ENCODE peak calls at places on chromosomes 16 and 17, in ten cellular contexts. T is activated B cell treated with CpG ODN at 0.5 μM for 24 hours, I is dorsolateral prefrontal cortex, W is GM12865, V is PC-9, L is spleen, Y is Calu3, C is mesothelial cell of epicardium, R is A549, J is gastrocnemius medialis. H is an unnamed sample.

GRCh38 chr16:75289189-75289588 is 37.8 kb upstream of the BCAR1 start:
- DNase-seq in T (no peak), I (no peak), W (no peak), V (no peak), L (no peak), Y (no peak), C (no peak), R (no peak), J (no peak), H (no peak)

GRCh38 chr16:49749816-49750215 is 106.1 kb downstream of the ZNF423 start:
- DNase-seq in T (no peak), I (no peak), W (no peak), V (no peak), L (no peak), Y (no peak), C (no peak), R (no peak), J (no peak), H (no peak)

GRCh38 chr16:84362410-84362809 is 5.9 kb upstream of the ATP2C2 start:
- DNase-seq in T (no peak), I (no peak), W (no peak), V (peak; percentile 28), L (no peak), Y (no peak), C (no peak), R (no peak), J (no peak), H (no peak)

GRCh38 chr17:43661699-43662431 is at the start of gene MEOX1:
- DNase-seq in T (no peak), I (no peak), W (peak; percentile 82), V (peak; percentile 50), L (no peak), Y (no peak), C (no peak), R (no peak), J (no peak), H (peak; percentile 57)

GRCh38 chr17:7842380-7842949 is 8.4 kb downstream of the KDM6B start:
- DNase-seq in T (no peak), I (peak; percentile 62), W (peak; percentile 92), V (peak; percentile 68), L (peak; percentile 96), Y (peak; percentile 68), C (no peak), R (peak; percentile 90), J (peak; percentile 83), H (peak; percentile 98)

GRCh38 chr17:3739422-3740124 is 15.9 kb downstream of the HASPIN start:
- DNase-seq in T (no peak), I (no peak), W (no peak), V (no peak), L (no peak), Y (no peak), C (no peak), R (no peak), J (no peak), H (no peak)

GRCh38 chr16:48542020-48542473 is 67.9 kb downstream of the N4BP1 start:
- DNase-seq in T (no peak), I (peak; percentile 80), W (peak; percentile 47), V (peak; percentile 21), L (peak; percentile 82), Y (peak; percentile 55), C (no peak), R (peak; percentile 66), J (peak; percentile 62), H (peak; percentile 52)

GRCh38 chr17:37741334-37742113 is 3.3 kb downstream of the HNF1B start:
- DNase-seq in T (no peak), I (no peak), W (no peak), V (no peak), L (no peak), Y (no peak), C (no peak), R (no peak), J (no peak), H (no peak)

GRCh38 chr16:56610017-56610608 is 1.7 kb downstream of the MT2A start:
- DNase-seq in T (no peak), I (peak; percentile 46), W (peak; percentile 62), V (peak; percentile 55), L (peak; percentile 80), Y (no peak), C (no peak), R (peak; percentile 75), J (peak; percentile 86), H (peak; percentile 95)
- TF ChIP-seq CTCF in T (no peak), I (no peak), W (no peak), V (no peak), L (no peak), Y (no peak), C (no peak), R (no peak), J (no peak), H (no peak)

GRCh38 chr17:29042026-29042678 is 789 bp upstream of the PIPOX start:
- DNase-seq in T (no peak), I (no peak), W (no peak), V (no peak), L (no peak), Y (no peak), C (no peak), R (no peak), J (no peak), H (no peak)

GRCh38 chr17:29041091-29041490 is 1.9 kb upstream of the PIPOX start:
- DNase-seq in T (no peak), I (no peak), W (no peak), V (no peak), L (no peak), Y (no peak), C (no peak), R (no peak), J (no peak), H (no peak)

GRCh38 chr17:29045026-29045425 is 2.1 kb downstream of the PIPOX start:
- DNase-seq in T (no peak), I (no peak), W (no peak), V (no peak), L (no peak), Y (no peak), C (no peak), R (no peak), J (no peak), H (no peak)

GRCh38 chr17:29043539-29044165 is 711 bp downstream of the PIPOX start:
- DNase-seq in T (no peak), I (no peak), W (no peak), V (no peak), L (no peak), Y (no peak), C (no peak), R (no peak), J (no peak), H (no peak)

GRCh38 chr17:29042679-29043538 is at the start of gene PIPOX:
- DNase-seq in T (no peak), I (peak; percentile 47), W (peak; percentile 18), V (peak; percentile 39), L (no peak), Y (peak; percentile 50), C (peak; percentile 37), R (peak; percentile 17), J (no peak), H (peak; percentile 51)
- TF ChIP-seq CTCF in T (no peak), I (no peak), W (no peak), V (no peak), L (peak; percentile 18), Y (no peak), C (no peak), R (no peak), J (no peak), H (no peak)

GRCh38 chr17:33500141-33500540 is 207.0 kb upstream of the ASIC2 start:
- DNase-seq in T (no peak), I (no peak), W (peak; percentile 71), V (no peak), L (no peak), Y (no peak), C (no peak), R (no peak), J (no peak), H (no peak)

GRCh38 chr17:33498069-33498468 is 205.0 kb upstream of the ASIC2 start:
- DNase-seq in T (no peak), I (no peak), W (no peak), V (no peak), L (no peak), Y (no peak), C (no peak), R (no peak), J (no peak), H (no peak)

GRCh38 chr17:33499025-33499424 is 205.9 kb upstream of the ASIC2 start:
- DNase-seq in T (no peak), I (no peak), W (no peak), V (no peak), L (no peak), Y (no peak), C (no peak), R (no peak), J (no peak), H (no peak)

GRCh38 chr17:33504571-33504970 is 211.5 kb upstream of the ASIC2 start:
- DNase-seq in T (no peak), I (no peak), W (no peak), V (no peak), L (no peak), Y (no peak), C (no peak), R (no peak), J (no peak), H (no peak)

GRCh38 chr17:33501185-33501584 is 208.1 kb upstream of the ASIC2 start:
- DNase-seq in T (no peak), I (no peak), W (no peak), V (no peak), L (no peak), Y (no peak), C (no peak), R (peak; percentile 12), J (no peak), H (no peak)
- TF ChIP-seq CTCF in T (no peak), I (no peak), W (no peak), V (no peak), L (no peak), Y (no peak), C (no peak), R (no peak), J (no peak), H (no peak)

GRCh38 chr17:57399690-57400089 is 143.4 kb downstream of the MSI2 start:
- DNase-seq in T (no peak), I (no peak), W (peak; percentile 14), V (no peak), L (no peak), Y (no peak), C (no peak), R (no peak), J (no peak), H (no peak)

GRCh38 chr17:57402691-57403090 is 146.4 kb downstream of the MSI2 start:
- DNase-seq in T (no peak), I (no peak), W (no peak), V (no peak), L (no peak), Y (no peak), C (no peak), R (no peak), J (no peak), H (no peak)

GRCh38 chr17:57400648-57401047 is 144.3 kb downstream of the MSI2 start:
- DNase-seq in T (no peak), I (no peak), W (no peak), V (no peak), L (no peak), Y (no peak), C (no peak), R (peak; percentile 12), J (no peak), H (no peak)

GRCh38 chr17:57403241-57403640 is 146.9 kb downstream of the MSI2 start:
- DNase-seq in T (no peak), I (peak; percentile 60), W (no peak), V (no peak), L (no peak), Y (no peak), C (no peak), R (no peak), J (no peak), H (no peak)

DNA sequence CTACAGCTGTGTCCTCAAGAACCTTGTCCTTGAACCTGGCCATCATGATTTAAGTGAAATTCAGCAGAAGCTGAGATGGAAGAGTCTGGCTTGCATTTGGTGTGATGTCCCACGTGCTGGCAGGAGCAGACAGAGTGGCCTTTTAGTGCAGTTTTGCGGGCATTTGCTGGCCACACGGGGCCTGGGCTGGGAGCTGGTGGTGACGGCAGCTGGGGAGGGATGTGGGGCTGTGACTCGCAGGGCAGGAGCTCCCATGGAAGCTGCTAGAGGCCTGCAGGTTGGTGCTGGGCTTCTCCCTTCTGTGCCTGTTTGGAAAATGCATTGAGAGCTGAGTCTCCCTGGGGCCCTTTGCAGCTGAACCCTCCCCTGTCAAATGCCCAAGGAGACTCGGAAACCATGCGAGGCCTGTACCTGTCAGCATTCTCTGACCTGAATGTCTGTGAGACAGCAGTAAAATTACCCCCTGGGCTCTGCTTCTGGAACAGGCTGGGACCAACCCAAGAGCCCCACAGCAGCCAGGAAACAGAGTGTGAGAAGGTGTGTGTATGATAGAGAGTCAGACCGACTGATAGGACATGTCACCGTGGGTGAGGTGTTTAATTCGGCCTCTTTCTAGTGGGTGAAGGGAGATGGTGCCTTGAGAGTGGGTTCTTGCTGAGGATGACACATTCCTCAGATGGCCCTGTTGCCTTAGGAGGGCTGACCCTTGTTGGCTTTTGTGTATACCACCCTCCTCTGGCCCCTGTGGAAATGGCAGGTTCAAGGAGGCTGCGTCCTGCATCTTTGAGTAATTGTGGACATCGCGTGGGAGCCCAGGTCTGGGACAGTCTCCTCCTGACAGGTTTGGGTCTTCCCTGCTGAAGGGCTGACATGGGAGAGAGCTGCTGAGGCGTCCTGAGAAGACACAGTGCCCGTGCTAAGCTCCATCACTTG is 145.5 kb downstream of the MSI2 start:
- DNase-seq in T (no peak), I (no peak), W (peak; percentile 17), V (no peak), L (no peak), Y (no peak), C (no peak), R (peak; percentile 47), J (peak; percentile 41), H (no peak)
- TF ChIP-seq CTCF in T (no peak), I (no peak), W (no peak), V (no peak), L (no peak), Y (no peak), C (no peak), R (peak; percentile 11), J (no peak), H (no peak)

H was measured in activated CD8-positive, alpha-beta T cell treated with anti-CD3 and anti-CD28 coated beads for 36 hours.